ENCODE peak calls at places on chromosomes 16 and 17, in seven cellular contexts. K is BJ, H is brain microvascular endothelial cell, W is mammary epithelial cell, F is tibial artery, O is uterus, J is fibroblast of mammary gland. N is an unnamed sample.

GRCh38 chr16:58426095-58426494 is 33.8 kb downstream of the GINS3 start:
- DNase-seq in O (no peak), H (no peak), F (peak; percentile 68), W (no peak), K (no peak), J (no peak), N (no peak)

GRCh38 chr17:5122586-5123342 is 6.9 kb downstream of the USP6 start:
- DNase-seq in F (peak; percentile 67), W (no peak), O (peak; percentile 12), K (no peak), H (no peak), J (no peak), N (no peak)

GRCh38 chr17:37745801-37746426 is 1.1 kb upstream of the HNF1B start:
- DNase-seq in K (no peak), J (no peak), F (no peak), W (no peak), O (no peak), H (no peak), N (no peak)

GRCh38 chr17:18185391-18185790 is 1.8 kb downstream of the ALKBH5 start:
- DNase-seq in W (no peak), H (no peak), K (no peak), O (no peak), F (no peak), J (peak; percentile 42), N (no peak)

GRCh38 chr16:14445935-14446715 is 183.9 kb downstream of the PARN start:
- DNase-seq in H (no peak), J (no peak), F (no peak), K (no peak), W (no peak), O (no peak), N (no peak)

GRCh38 chr17:79791354-79792123 is 5.3 kb downstream of the CBX8 start:
- DNase-seq in O (no peak), J (no peak), K (no peak), F (no peak), H (no peak), W (no peak), N (no peak)

GRCh38 chr16:79748629-79749028 is 148.1 kb upstream of the MAF start:
- DNase-seq in H (no peak), O (no peak), J (no peak), K (no peak), F (no peak), W (no peak), N (no peak)

GRCh38 chr17:2400474-2400866 is 390 bp downstream of the MNT start:
- DNase-seq in F (peak; percentile 78), J (no peak), W (peak; percentile 54), K (no peak), H (no peak), O (peak; percentile 56), N (no peak)

GRCh38 chr17:65978881-65979280 is 213.1 kb downstream of the CEP112 start:
- DNase-seq in F (no peak), H (no peak), W (no peak), O (no peak), J (no peak), K (no peak), N (no peak)

GRCh38 chr16:20740007-20740883 is 1.4 kb downstream of the THUMPD1 start:
- DNase-seq in O (no peak), J (peak; percentile 12), F (no peak), K (no peak), H (peak; percentile 3), W (peak; percentile 42), N (no peak)

GRCh38 chr16:84925773-84926372 is 85.5 kb downstream of the ZDHHC7 start:
- DNase-seq in F (no peak), J (no peak), K (no peak), H (no peak), O (peak; percentile 18), W (no peak), N (no peak)

DNA sequence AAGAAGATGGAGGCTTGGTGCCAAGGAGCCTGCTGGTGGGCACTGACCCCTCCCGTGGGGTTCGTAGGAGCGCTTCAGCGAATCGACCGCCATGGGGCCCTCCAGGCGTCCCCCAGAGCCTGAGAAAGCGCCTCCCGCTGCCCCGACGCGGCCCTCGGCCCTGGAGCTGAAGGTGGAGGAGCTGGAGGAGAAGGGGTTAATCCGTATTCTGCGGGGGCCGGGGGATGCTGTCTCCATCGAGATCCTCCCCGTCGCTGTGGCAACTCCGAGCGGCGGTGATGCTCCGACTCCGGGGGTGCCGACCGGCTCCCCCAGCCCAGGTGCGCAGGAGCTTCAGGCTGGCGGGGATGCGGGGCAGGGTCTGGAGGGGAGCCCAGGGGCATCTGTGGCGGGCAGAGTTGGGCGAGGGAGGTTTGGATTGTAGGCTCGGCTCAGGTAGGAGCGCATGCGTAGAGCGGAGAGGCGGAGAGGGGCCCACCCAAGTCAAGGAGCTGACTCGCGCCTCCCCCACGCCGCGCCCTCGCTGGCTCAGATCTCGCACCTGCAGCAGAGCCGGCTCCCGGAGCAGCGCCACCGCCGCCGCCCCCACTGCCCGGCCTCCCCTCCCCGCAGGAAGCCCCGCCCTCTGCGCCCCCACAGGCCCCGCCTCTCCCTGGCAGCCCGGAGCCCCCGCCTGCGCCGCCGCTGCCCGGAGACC is 19.8 kb downstream of the FMNL1 start:
- DNase-seq in K (no peak), J (no peak), W (no peak), H (no peak), O (no peak), F (no peak), N (no peak)
- H3K4me3 ChIP-seq in K (no peak overlapping the region), J (no peak overlapping the region), W (peak overlapping the region; percentile 9), H (peak overlapping the region; percentile 17), O (no peak overlapping the region), F (peak overlapping the region; percentile 16), N (peak overlapping the region; percentile 29)

GRCh38 chr17:75654176-75654575 is 12.8 kb downstream of the RECQL5 start:
- DNase-seq in F (peak; percentile 11), K (no peak), H (no peak), W (no peak), J (peak; percentile 27), O (no peak), N (no peak)
- TF ChIP-seq CTCF in F (no peak), K (peak; percentile 30), H (no peak), W (peak; percentile 11), J (peak; percentile 22), O (peak; percentile 18), N (peak; percentile 15)

GRCh38 chr17:48107137-48108055 is at the start of gene SNX11:
- DNase-seq in W (peak; percentile 92), H (peak; percentile 82), O (peak; percentile 84), K (no peak), F (peak; percentile 94), J (peak; percentile 75), N (peak; percentile 66)

GRCh38 chr17:48106802-48107136 is 797 bp upstream of the SNX11 start:
- DNase-seq in O (no peak), K (no peak), J (no peak), F (no peak), H (no peak), W (no peak), N (no peak)

GRCh38 chr17:48111937-48112241 is 4.3 kb downstream of the SNX11 start:
- DNase-seq in O (no peak), F (no peak), H (no peak), W (no peak), J (no peak), K (no peak), N (no peak)

GRCh38 chr17:48113201-48113676 is 5.7 kb downstream of the SNX11 start:
- DNase-seq in O (no peak), J (no peak), H (no peak), F (no peak), K (no peak), W (no peak), N (no peak)

DNA sequence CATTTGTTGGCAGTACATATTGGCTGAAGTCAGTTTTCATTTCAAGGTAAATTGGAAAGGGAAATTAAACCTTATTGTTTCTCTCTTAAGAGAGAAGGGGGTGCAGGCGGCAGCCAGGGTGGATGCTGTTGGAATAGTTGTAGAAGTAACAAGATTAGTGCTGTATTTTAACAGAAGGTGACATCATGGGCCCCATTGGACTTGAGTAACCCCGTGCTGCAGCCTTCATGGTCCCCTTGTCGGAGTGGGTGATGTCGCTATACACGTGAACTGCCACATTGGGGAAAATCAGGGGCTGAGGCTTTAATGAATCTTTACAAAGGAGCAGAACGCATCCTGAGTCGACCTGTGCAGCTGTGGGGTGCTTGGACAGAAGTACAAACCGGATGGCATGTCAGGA is 3.2 kb downstream of the SNX11 start:
- DNase-seq in J (no peak), H (no peak), F (no peak), O (no peak), K (no peak), W (no peak), N (no peak)
- H3K4me3 ChIP-seq in J (no peak overlapping the region), H (no peak overlapping the region), F (no peak overlapping the region), O (no peak overlapping the region), K (no peak overlapping the region), W (no peak overlapping the region), N (no peak overlapping the region)

GRCh38 chr16:27241658-27242057 is 26.9 kb downstream of the NSMCE1 start:
- DNase-seq in H (peak; percentile 80), O (no peak), F (no peak), K (no peak), W (no peak), J (no peak), N (no peak)

GRCh38 chr16:27243725-27244362 is 24.7 kb downstream of the NSMCE1 start:
- DNase-seq in K (no peak), J (no peak), W (no peak), H (no peak), F (peak; percentile 55), O (no peak), N (no peak)

GRCh38 chr16:27244363-27244755 is 24.2 kb downstream of the NSMCE1 start:
- DNase-seq in W (no peak), J (no peak), K (no peak), O (no peak), H (no peak), F (peak; percentile 61), N (no peak)

GRCh38 chr16:27242398-27242797 is 26.2 kb downstream of the NSMCE1 start:
- DNase-seq in K (no peak), H (no peak), J (no peak), O (no peak), F (peak; percentile 47), W (no peak), N (no peak)

DNA sequence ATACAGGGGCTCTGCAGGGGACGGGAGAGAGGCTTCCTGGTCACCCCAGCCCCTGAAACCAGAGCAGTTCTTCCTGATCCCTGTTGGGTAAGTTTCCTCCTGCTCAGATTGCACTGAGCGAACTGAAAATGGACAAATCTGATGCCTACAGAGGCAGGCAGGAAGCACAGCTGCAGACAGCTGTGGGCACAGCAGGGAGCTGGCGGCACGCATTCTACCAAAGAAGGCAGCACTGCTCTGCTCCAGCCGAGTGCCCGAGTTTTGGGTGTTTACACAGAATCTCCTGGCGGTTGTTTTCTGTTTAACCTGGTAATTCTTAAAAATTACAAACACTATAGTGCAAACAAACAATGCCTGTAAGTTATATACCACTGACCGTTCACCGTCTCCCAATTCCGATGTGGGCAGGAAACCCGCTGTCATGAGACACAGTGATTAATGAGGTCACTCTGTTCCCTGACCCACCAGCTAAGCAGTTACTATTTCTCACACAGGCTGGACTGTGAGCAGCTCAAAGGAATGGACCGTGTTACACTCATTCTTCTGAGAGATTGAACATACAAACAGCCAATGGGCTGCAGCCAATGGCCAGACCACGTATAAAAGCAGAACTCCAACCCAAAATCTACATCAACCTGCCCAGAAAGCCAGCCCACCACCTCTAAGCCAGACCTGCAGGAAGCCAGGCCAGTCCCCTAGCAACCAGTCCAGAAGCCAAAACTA is 25.5 kb downstream of the NSMCE1 start:
- DNase-seq in O (peak; percentile 42), F (peak; percentile 82), W (no peak), K (no peak), J (peak; percentile 96), H (peak; percentile 99), N (peak; percentile 75)
- TF ChIP-seq CTCF in O (no peak), F (no peak), W (no peak), K (no peak), J (no peak), H (peak; percentile 21), N (no peak)

GRCh38 chr16:72786606-72787005 is 261.3 kb downstream of the ZFHX3 start:
- DNase-seq in J (no peak), W (no peak), F (no peak), H (no peak), O (no peak), K (no peak), N (no peak)
- H3K4me3 ChIP-seq in J (peak overlapping the region; percentile 53), W (no peak overlapping the region), F (peak overlapping the region; percentile 62), H (no peak overlapping the region), O (peak overlapping the region; percentile 53), K (no peak overlapping the region), N (no peak overlapping the region)

N was measured in kidney epithelial cell.